ENCODE peak calls at places on chromosomes 2 and 18, in four cellular contexts. Z is right cardiac atrium, U is HepG2, N is esophagus squamous epithelium. G is an unnamed sample. For H3K4me1, the result is how much of the 10 kb centered on the place peaks cover.

GRCh38 chr18:45642238-45642637 is 27.0 kb downstream of the SLC14A2 start:
- DNase-seq in Z (no peak), U (no peak), N (no peak), G (no peak)

GRCh38 chr2:73173781-73174180 is 28.6 kb upstream of the NOTO start:
- DNase-seq in Z (no peak), U (no peak), N (no peak), G (no peak)

GRCh38 chr2:108607706-108608301 is 73.5 kb downstream of the LIMS1 start:
- DNase-seq in Z (no peak), U (peak), N (no peak), G (no peak)

GRCh38 chr2:120236296-120236695 is 13.1 kb upstream of the TMEM185B start:
- DNase-seq in Z (no peak), U (no peak), N (no peak), G (no peak)

GRCh38 chr18:58443671-58444070 is 185.2 kb downstream of the ALPK2 start:
- DNase-seq in Z (no peak), U (no peak), N (no peak), G (no peak)

GRCh38 chr2:101759162-101759561 is 61.7 kb downstream of the MAP4K4 start:
- DNase-seq in Z (peak), U (no peak), N (no peak), G (peak)

GRCh38 chr2:231397928-231398294 is 2.4 kb downstream of the B3GNT7 start:
- DNase-seq in Z (no peak), U (no peak), N (no peak), G (no peak)

GRCh38 chr2:72526623-72527022 is 299.2 kb downstream of the EXOC6B start:
- DNase-seq in Z (no peak), U (no peak), N (no peak), G (no peak)

GRCh38 chr2:42176992-42177738 is 8.0 kb downstream of the EML4 start:
- DNase-seq in Z (no peak), U (no peak), N (no peak), G (no peak)

GRCh38 chr2:216234106-216234505 is 125.0 kb downstream of the XRCC5 start:
- DNase-seq in Z (no peak), U (no peak), N (no peak), G (no peak)

GRCh38 chr2:238883315-238884004 is 35.6 kb downstream of the TWIST2 start:
- DNase-seq in Z (no peak), U (no peak), N (no peak), G (no peak)

GRCh38 chr2:47038656-47039501 is 116.2 kb downstream of the STPG4 start:
- DNase-seq in Z (no peak), U (no peak), N (no peak), G (no peak)

GRCh38 chr2:47036489-47036769 is 118.7 kb downstream of the STPG4 start:
- DNase-seq in Z (peak), U (no peak), N (no peak), G (no peak)

GRCh38 chr2:47039502-47039870 is 115.6 kb downstream of the STPG4 start:
- DNase-seq in Z (no peak), U (no peak), N (no peak), G (no peak)

GRCh38 chr2:47035615-47036488 is 119.3 kb downstream of the STPG4 start:
- DNase-seq in Z (peak), U (peak), N (no peak), G (no peak)

GRCh38 chr2:47037678-47038077 is 117.4 kb downstream of the STPG4 start:
- DNase-seq in Z (no peak), U (peak), N (no peak), G (no peak)
- H3K4me1 ChIP-seq in Z (under half), U (half or more), N (half or more), G (half or more)

DNA sequence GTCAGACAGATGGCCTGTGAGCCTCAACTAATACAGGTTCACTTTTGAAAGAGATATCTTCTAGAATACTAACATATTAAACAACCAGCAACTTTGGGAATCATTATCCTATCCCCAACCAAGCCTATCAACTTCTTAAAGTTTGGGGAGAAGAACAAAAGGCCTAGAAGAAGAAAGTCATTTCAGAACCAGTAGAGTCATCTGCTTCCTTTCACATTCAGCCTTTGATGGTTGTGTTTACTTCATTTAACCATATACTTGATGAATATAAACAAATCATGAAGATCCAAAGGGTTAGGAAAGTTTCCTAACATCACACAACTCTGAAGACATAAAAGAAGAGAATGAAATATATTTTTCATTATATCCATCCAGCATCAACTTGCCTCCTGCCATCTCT is 114.4 kb downstream of the CACNB4 start:
- DNase-seq in Z (no peak), U (no peak), N (no peak), G (no peak)
- H3K4me1 ChIP-seq in Z (under half), U (under half), N (under half), G (under half)

GRCh38 chr2:197266477-197266876 is 44.1 kb downstream of the ANKRD44 start:
- DNase-seq in Z (no peak), U (no peak), N (no peak), G (no peak)

GRCh38 chr2:197265931-197266330 is 44.6 kb downstream of the ANKRD44 start:
- DNase-seq in Z (no peak), U (no peak), N (no peak), G (no peak)

GRCh38 chr2:197261808-197262226 is 48.8 kb downstream of the ANKRD44 start:
- DNase-seq in Z (no peak), U (no peak), N (no peak), G (no peak)

GRCh38 chr2:197263077-197263476 is 47.5 kb downstream of the ANKRD44 start:
- DNase-seq in Z (no peak), U (no peak), N (no peak), G (no peak)

DNA sequence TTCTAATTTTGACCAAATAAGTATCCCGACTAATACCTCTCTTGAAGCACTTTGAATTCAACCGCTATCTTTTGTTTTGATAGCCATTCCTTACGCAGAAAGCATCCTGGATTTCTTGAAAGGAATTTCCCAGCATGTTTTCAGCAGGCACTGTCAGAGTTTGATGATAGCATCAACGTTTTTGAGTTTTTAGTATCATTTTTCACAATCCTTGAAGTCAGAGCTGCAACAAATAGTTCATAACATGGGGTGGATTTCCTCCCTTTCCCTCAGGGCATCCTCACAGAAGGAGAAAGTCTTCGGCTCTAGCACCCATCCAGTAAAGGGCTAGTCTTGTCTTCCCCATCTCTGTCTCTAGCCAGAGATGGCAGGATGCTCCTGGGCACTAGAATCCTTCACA is 46.2 kb downstream of the ANKRD44 start:
- DNase-seq in Z (no peak), U (no peak), N (no peak), G (no peak)
- H3K4me1 ChIP-seq in Z (under half), U (under half), N (under half), G (under half)

DNA sequence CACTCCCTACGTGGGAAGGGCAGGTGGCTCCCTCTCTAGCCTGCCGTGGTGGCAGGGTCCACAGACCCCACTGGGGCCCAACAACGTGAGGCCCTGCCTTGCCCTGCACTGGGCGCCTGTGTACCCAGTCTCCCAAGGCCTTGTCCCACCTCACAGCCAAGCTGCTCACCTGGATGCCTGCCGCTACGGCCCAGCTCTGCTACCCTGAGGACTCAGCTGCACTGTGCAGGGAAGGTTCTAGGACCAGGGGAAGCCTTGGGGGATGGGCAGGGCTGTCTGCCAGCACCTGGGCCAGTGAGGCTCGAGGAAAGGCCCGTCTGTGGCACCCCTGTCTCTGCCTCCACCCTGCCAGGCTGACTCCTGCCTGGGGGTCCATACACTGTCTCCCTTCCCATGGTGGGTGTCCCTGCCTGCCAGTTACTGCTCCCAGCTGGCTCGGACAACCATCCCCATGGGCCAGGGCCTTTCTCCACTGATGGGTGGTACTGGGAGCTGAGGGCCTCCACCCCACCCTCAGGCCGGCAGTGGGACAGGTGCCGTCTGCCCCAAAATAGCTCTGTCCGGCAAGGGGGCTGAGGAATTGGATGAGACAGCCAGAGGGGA is 33.2 kb downstream of the HS6ST1 start:
- DNase-seq in Z (peak), U (no peak), N (no peak), G (no peak)
- H3K4me1 ChIP-seq in Z (under half), U (under half), N (half or more), G (under half)

GRCh38 chr18:8978394-8978793 is 124.1 kb upstream of the NDUFV2 start:
- DNase-seq in Z (no peak), U (no peak), N (no peak), G (no peak)

GRCh38 chr18:8977701-8978100 is 124.8 kb upstream of the NDUFV2 start:
- DNase-seq in Z (no peak), U (no peak), N (no peak), G (no peak)

GRCh38 chr18:8982416-8983183 is 119.9 kb upstream of the NDUFV2 start:
- DNase-seq in Z (no peak), U (peak), N (no peak), G (peak)

GRCh38 chr18:8979258-8979988 is 123.1 kb upstream of the NDUFV2 start:
- DNase-seq in Z (no peak), U (no peak), N (no peak), G (no peak)

GRCh38 chr18:8980496-8981402 is 121.8 kb upstream of the NDUFV2 start:
- DNase-seq in Z (no peak), U (no peak), N (no peak), G (no peak)
- H3K4me1 ChIP-seq in Z (under half), U (under half), N (under half), G (under half)